ENCODE peak calls at places on chromosomes 13 and 19, in five cellular contexts. J, N, E, R and T are unnamed samples.

GRCh38 chr19:33796164-33797100 is at the start of gene KCTD15:
- DNase-seq in N (no peak), E (peak), R (no peak), J (peak), T (no peak)

GRCh38 chr13:88000787-88001186 is 329.6 kb downstream of the SLITRK5 start:
- DNase-seq in R (no peak), N (no peak), E (no peak), J (no peak), T (no peak)

GRCh38 chr19:30649934-30650614 is 277.9 kb downstream of the ZNF536 start:
- DNase-seq in N (no peak), J (peak), R (peak), E (peak), T (no peak)

GRCh38 chr19:15623711-15624318 is 8.8 kb downstream of the CYP4F8 start:
- DNase-seq in N (no peak), J (no peak), E (no peak), R (no peak), T (no peak)

GRCh38 chr19:48543121-48543710 is 8.8 kb upstream of the SULT2B1 start:
- DNase-seq in N (no peak), E (peak), R (no peak), J (peak), T (no peak)

GRCh38 chr19:45076851-45077730 is 813 bp upstream of the ZNF296 start:
- DNase-seq in R (no peak), E (no peak), J (no peak), N (no peak), T (no peak)

GRCh38 chr19:10421981-10422461 is 1.7 kb downstream of the PDE4A start:
- DNase-seq in N (no peak), J (no peak), R (no peak), E (no peak), T (no peak)

GRCh38 chr19:48926909-48927308 is 6.6 kb upstream of the DHDH start:
- DNase-seq in N (peak), R (peak), E (peak), J (peak), T (no peak)

GRCh38 chr13:44273991-44274810 is 99.4 kb upstream of the SERP2 start:
- DNase-seq in E (peak), R (no peak), N (peak), J (peak), T (peak)

GRCh38 chr19:46659151-46660007 is 1.6 kb downstream of the DACT3 start:
- DNase-seq in J (peak), R (peak), N (no peak), E (peak), T (no peak)

GRCh38 chr19:3060852-3061182 is 1.5 kb downstream of the TLE5 start:
- DNase-seq in E (no peak), R (no peak), J (no peak), N (no peak), T (no peak)

GRCh38 chr13:59416561-59416960 is 747.2 kb downstream of the DIAPH3 start:
- DNase-seq in J (no peak), E (no peak), N (no peak), R (no peak), T (no peak)

DNA sequence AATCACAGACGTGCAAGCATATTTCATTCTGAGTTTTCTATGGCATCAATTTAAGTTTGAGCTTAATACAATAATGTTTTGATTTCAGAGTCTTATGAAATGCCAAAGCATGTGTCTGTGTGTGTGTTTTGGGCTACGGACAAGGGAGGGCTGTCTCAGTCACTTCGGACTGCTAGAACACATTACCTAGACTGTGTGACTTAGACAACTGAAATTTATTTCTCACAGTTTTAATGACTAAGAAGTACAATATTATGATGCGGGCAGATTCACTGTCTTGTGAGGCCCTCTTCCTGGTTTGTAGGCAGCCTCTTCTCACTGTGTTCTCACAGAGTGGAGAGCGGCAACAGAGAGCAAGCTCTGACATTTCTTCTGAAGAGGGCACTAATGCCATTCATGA is 1202.0 kb downstream of the EFNB2 start:
- DNase-seq in R (no peak), J (peak), E (peak), N (no peak), T (no peak)
- H3K4me3 ChIP-seq in R (no peak), J (no peak), E (no peak), N (no peak), T (no peak)

GRCh38 chr13:109587689-109588088 is 198.7 kb downstream of the IRS2 start:
- DNase-seq in J (no peak), N (no peak), E (no peak), R (no peak), T (no peak)

GRCh38 chr13:109584844-109585361 is 201.5 kb downstream of the IRS2 start:
- DNase-seq in E (no peak), J (no peak), R (no peak), N (no peak), T (no peak)

GRCh38 chr13:109586509-109587346 is 199.7 kb downstream of the IRS2 start:
- DNase-seq in E (no peak), R (no peak), J (no peak), N (no peak), T (no peak)
- H3K4me3 ChIP-seq in E (no peak), R (no peak), J (no peak), N (no peak), T (no peak)

DNA sequence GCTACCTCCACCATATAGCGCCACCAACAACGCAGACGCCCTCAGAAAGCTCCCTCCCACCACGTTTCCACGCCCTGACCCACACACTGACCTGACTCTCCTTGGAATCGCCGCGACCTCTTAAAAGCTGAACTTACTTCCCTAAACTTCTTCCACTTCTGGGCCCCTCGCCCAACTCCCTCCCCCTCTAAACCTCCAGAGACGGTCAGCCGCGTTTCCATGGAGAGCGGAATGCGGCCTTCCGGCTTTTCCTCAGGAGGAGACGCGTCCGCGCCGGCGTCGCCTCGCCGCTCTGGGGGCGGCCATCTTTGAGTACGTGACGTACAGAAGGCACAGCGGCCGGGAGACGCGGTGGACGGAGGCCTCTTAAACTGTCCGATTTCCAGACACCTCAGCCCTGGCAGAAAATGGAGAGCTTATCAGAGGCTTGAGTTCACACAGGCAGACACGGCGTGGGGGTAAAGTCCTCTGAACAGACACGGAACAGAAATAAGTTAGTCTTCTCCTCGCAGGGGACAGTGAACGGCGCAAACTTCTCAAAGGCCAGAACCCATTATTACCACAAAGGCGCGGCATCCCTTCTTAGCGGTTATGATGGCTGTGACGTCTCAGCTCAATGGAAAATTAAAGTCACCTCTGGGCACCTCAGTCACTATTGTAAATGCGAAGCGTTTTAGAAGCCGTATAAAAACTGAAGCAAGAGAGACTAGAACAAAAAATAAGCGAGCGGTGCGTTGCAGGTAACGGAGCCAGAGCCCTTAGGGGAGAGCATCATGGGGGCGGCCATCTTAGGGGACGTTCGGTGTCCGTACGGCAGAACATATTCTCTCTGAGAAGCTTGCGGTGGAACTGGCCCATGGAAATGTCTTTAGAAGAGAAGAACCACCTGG is at the start of gene ZNF432:
- DNase-seq in N (peak), R (peak), J (peak), E (peak), T (peak)
- H3K4me3 ChIP-seq in N (peak), R (peak), J (peak), E (peak), T (peak)

DNA sequence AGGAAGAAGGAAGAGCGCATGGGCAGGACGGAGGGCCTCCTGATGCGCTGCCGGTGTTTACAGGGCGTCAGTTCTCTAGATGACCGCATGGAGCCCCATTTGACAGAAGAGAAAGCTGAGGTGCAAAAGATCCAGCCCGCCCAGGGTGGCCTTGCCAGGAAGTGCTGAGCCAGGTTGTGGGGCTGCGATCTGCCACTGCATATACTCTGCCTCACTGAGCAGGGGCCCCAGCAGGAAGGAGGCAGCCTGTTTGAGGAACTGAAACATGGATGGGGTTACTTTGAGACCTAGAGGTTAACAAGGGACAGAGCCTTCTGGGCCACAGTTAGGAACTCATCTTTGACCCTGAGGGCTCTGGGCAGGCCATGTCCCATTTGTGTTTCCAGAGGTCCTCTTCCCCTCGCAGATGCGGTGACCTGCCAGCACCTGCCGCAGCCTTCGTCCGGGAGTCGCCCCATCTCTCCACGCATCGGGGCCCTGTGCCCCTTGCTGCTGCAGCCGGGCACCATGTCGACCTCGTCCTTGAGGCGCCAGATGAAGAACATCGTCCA is 3.2 kb downstream of the EPN1 start:
- DNase-seq in N (no peak), J (no peak), R (peak), E (no peak), T (peak)
- H3K4me3 ChIP-seq in N (no peak), J (no peak), R (no peak), E (no peak), T (peak)

DNA sequence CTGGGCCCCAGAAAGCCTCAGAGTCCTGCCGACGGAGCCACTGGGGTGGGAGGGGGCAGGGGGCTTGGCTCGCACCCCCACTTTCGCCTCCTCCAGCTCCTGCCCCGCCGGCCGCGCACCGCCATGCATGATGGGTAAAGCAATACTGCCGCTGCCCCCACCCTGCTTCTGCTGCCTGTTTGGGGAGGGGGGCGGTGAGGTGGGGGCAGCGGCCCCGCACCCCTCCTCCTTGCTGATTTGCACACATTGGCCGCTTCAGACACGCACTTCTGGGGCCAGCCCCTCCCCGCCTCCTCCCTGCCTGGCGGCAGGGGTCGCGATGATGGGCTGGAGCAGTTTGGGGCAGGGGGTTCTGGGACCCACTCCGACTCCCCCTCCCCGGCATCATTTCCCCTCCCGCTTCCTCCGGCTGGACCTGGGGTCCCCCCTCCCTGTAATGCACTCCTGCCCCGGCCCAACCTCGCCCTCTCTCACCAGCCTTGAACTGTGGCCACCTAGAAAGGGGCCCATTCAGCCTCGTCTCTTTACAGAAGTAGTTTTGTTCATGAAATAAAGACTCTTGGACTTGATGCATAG is 1.6 kb upstream of the HPN start:
- DNase-seq in N (no peak), J (no peak), R (no peak), E (no peak), T (no peak)
- H3K4me3 ChIP-seq in N (peak), J (no peak), R (peak), E (no peak), T (no peak)

DNA sequence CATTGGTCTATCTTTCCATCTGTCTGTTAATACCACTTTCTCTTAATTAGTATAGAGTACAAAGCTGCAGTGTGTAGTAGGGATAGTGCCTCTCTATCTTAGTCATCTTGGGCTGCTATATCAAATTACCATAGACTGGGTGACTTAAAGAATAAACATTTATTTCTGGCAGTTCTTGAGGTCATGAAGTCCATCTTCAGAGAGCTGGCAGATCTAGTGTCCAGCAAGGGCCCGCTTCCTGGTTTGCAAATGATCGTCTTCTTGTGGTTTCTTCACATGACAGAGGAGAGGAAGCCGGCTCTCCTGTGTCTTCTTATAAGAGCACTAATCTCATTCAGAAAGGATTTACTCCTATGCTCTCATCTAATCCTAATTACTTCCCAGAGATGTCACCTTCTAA is 6.1 kb downstream of the ZNF700 start:
- DNase-seq in E (peak), N (no peak), J (no peak), R (no peak), T (no peak)
- H3K4me3 ChIP-seq in E (no peak), N (no peak), J (no peak), R (no peak), T (no peak)

GRCh38 chr19:40219721-40220276 is 1.6 kb upstream of the TTC9B start:
- DNase-seq in R (no peak), N (no peak), E (peak), J (peak), T (no peak)

GRCh38 chr19:40216777-40217026 is 1.5 kb downstream of the TTC9B start:
- DNase-seq in R (no peak), J (no peak), N (no peak), E (no peak), T (no peak)

GRCh38 chr19:40216013-40216776 is 2.0 kb downstream of the TTC9B start:
- DNase-seq in J (no peak), E (no peak), R (no peak), N (no peak), T (no peak)

GRCh38 chr19:40217027-40217810 is 965 bp downstream of the TTC9B start:
- DNase-seq in E (no peak), R (no peak), N (no peak), J (no peak), T (no peak)

GRCh38 chr19:40217921-40218890 is at the start of gene TTC9B:
- DNase-seq in N (peak), E (peak), R (no peak), J (no peak), T (peak)
- H3K4me3 ChIP-seq in N (no peak), E (no peak), R (no peak), J (no peak), T (no peak)

GRCh38 chr19:13156968-13157882 is 7.0 kb downstream of the IER2 start:
- DNase-seq in J (no peak), R (no peak), N (no peak), E (peak), T (no peak)
- H3K4me3 ChIP-seq in J (no peak), R (no peak), N (no peak), E (no peak), T (peak)